ENCODE peak calls at places on chromosomes 6 and 20, in five cellular contexts. Z, L, E, S and D are unnamed samples.

GRCh38 chr20:23049933-23050838 is 714 bp upstream of the THBD start:
- DNase-seq in E (no peak), S (no peak), L (peak), Z (peak), D (no peak)

GRCh38 chr20:1671891-1672669 is 14.5 kb upstream of the SIRPG start:
- DNase-seq in S (no peak), L (no peak), Z (no peak), E (no peak), D (no peak)

GRCh38 chr6:162560891-162561290 is 166.7 kb downstream of the PRKN start:
- DNase-seq in L (no peak), Z (no peak), E (no peak), S (no peak), D (no peak)

GRCh38 chr6:158531566-158531965 is 28.3 kb upstream of the TMEM181 start:
- DNase-seq in L (no peak), S (no peak), Z (no peak), E (no peak), D (no peak)

GRCh38 chr6:119077643-119078448 is 618 bp downstream of the FAM184A start:
- DNase-seq in L (no peak), Z (peak), E (peak), S (no peak), D (peak)

GRCh38 chr6:111468329-111469012 is 14.5 kb downstream of the REV3L start:
- DNase-seq in L (no peak), S (no peak), Z (no peak), E (no peak), D (no peak)

GRCh38 chr6:149847943-149848267 is 16.3 kb downstream of the LRP11 start:
- DNase-seq in E (no peak), S (no peak), L (no peak), Z (no peak), D (no peak)

GRCh38 chr20:57089701-57090144 is 176.7 kb downstream of the BMP7 start:
- DNase-seq in S (no peak), L (peak), E (peak), Z (peak), D (peak)

GRCh38 chr6:126312013-126312665 is 27.8 kb upstream of the CENPW start:
- DNase-seq in S (no peak), L (peak), E (no peak), Z (no peak), D (no peak)

GRCh38 chr6:159421586-159421985 is 252.4 kb downstream of the FNDC1 start:
- DNase-seq in E (no peak), S (no peak), L (no peak), Z (no peak), D (no peak)

GRCh38 chr6:25537349-25538018 is 114.5 kb upstream of the SCGN start:
- DNase-seq in S (no peak), L (no peak), E (no peak), Z (no peak), D (no peak)

GRCh38 chr6:106056738-106057390 is 29.3 kb upstream of the PRDM1 start:
- DNase-seq in E (no peak), Z (no peak), L (no peak), S (no peak), D (no peak)

GRCh38 chr20:32535953-32536823 is 48.9 kb downstream of the NOL4L start:
- DNase-seq in Z (peak), L (peak), S (no peak), E (peak), D (peak)

GRCh38 chr6:52415333-52415732 is 4.8 kb upstream of the EFHC1 start:
- DNase-seq in S (no peak), L (no peak), Z (no peak), E (no peak), D (no peak)

GRCh38 chr6:2033544-2033943 is 211.9 kb downstream of the GMDS start:
- DNase-seq in E (no peak), Z (no peak), L (no peak), S (no peak), D (no peak)

GRCh38 chr6:6890400-6890858 is 217.3 kb upstream of the RREB1 start:
- DNase-seq in Z (peak), L (peak), S (no peak), E (no peak), D (no peak)

GRCh38 chr6:31579546-31580445 is 2.4 kb downstream of the LTB start:
- DNase-seq in Z (no peak), S (no peak), E (no peak), L (no peak), D (no peak)

GRCh38 chr20:5835870-5836269 is 85.7 kb downstream of the SHLD1 start:
- DNase-seq in E (no peak), S (no peak), L (peak), Z (no peak), D (no peak)

GRCh38 chr6:140105857-140106256 is 731.4 kb upstream of the CITED2 start:
- DNase-seq in E (no peak), Z (peak), S (no peak), L (no peak), D (peak)

GRCh38 chr6:85797993-85798392 is 155.3 kb upstream of the SYNCRIP start:
- DNase-seq in Z (no peak), E (no peak), S (no peak), L (no peak), D (no peak)

GRCh38 chr6:109002100-109002697 is 92.4 kb downstream of the SESN1 start:
- DNase-seq in Z (no peak), E (no peak), S (no peak), L (no peak), D (no peak)

GRCh38 chr20:62914970-62915457 is 11.3 kb downstream of the DIDO1 start:
- DNase-seq in L (peak), Z (peak), E (no peak), S (no peak), D (no peak)

GRCh38 chr6:120373185-120373584 is 961.1 kb downstream of the TBC1D32 start:
- DNase-seq in Z (no peak), S (no peak), E (no peak), L (no peak), D (no peak)

GRCh38 chr20:24149881-24150307 is 161.3 kb upstream of the GGTLC1 start:
- DNase-seq in E (no peak), L (peak), S (no peak), Z (peak), D (no peak)

GRCh38 chr20:32112862-32113261 is 3.3 kb downstream of the TM9SF4 start:
- DNase-seq in E (no peak), L (no peak), S (no peak), Z (no peak), D (no peak)

GRCh38 chr6:167245586-167245985 is 45.5 kb upstream of the UNC93A start:
- DNase-seq in S (no peak), L (no peak), E (no peak), Z (no peak), D (no peak)

GRCh38 chr20:20864346-20865096 is 152.1 kb upstream of the RALGAPA2 start:
- DNase-seq in S (no peak), Z (no peak), L (no peak), E (no peak), D (no peak)

GRCh38 chr20:35316086-35316485 is 23.9 kb upstream of the FAM83C start:
- DNase-seq in L (no peak), E (no peak), S (no peak), Z (no peak), D (no peak)

GRCh38 chr20:45909336-45909808 is 2.6 kb downstream of the PLTP start:
- DNase-seq in S (no peak), E (no peak), Z (no peak), L (no peak), D (no peak)

GRCh38 chr6:11972270-11972669 is 39.8 kb upstream of the HIVEP1 start:
- DNase-seq in S (no peak), Z (no peak), E (no peak), L (no peak), D (no peak)

GRCh38 chr20:51731771-51732453 is 36.3 kb downstream of the ATP9A start:
- DNase-seq in L (peak), S (no peak), Z (no peak), E (no peak), D (no peak)

GRCh38 chr20:57654998-57655811 is 35.0 kb upstream of the ZBP1 start:
- DNase-seq in S (peak), E (no peak), L (peak), Z (no peak), D (no peak)